ENCODE peak calls at places on chromosomes 13 and 19, in ten cellular contexts. J is tibial nerve, T is testis, G is body of pancreas, F is H54, V is adrenal gland, Y is IMR-90, K is A549, X is Peyer's patch, H is lower leg skin. M is an unnamed sample.

GRCh38 chr13:38872693-38873092 is 117.9 kb downstream of the STOML3 start:
- DNase-seq in G (peak; percentile 32), T (peak; percentile 43), V (no peak), F (peak; percentile 2), J (no peak), X (no peak), K (peak; percentile 9), Y (peak; percentile 5), H (no peak), M (peak; percentile 57)

GRCh38 chr19:13833330-13834265 is 38.4 kb downstream of the ZSWIM4 start:
- DNase-seq in T (peak; percentile 95), V (peak; percentile 97), Y (peak; percentile 86), X (peak; percentile 94), J (peak; percentile 93), G (peak; percentile 95), F (peak; percentile 82), K (peak; percentile 62), H (peak; percentile 99), M (peak; percentile 95)

GRCh38 chr13:66402546-66402945 is 827.6 kb downstream of the PCDH9 start:
- DNase-seq in H (no peak), Y (no peak), J (no peak), T (no peak), F (no peak), G (no peak), K (no peak), V (no peak), X (no peak), M (no peak)

GRCh38 chr13:36231236-36231635 is 16.9 kb upstream of the SOHLH2 start:
- DNase-seq in G (no peak), V (no peak), T (no peak), Y (no peak), X (no peak), F (no peak), H (no peak), K (no peak), J (no peak), M (no peak)

GRCh38 chr13:28704282-28704681 is 14.5 kb downstream of the SLC46A3 start:
- DNase-seq in Y (no peak), H (no peak), F (no peak), G (no peak), V (no peak), J (no peak), K (no peak), X (no peak), T (no peak), M (no peak)

GRCh38 chr19:18762125-18763023 is 28.7 kb downstream of the COMP start:
- DNase-seq in Y (no peak), G (peak; percentile 98), J (peak; percentile 51), H (peak; percentile 91), X (no peak), V (peak; percentile 86), F (no peak), T (peak; percentile 74), K (no peak), M (no peak)

GRCh38 chr19:7440188-7440975 is 48.5 kb downstream of the PEX11G start:
- DNase-seq in Y (no peak), F (no peak), H (no peak), V (no peak), K (no peak), T (no peak), J (no peak), G (no peak), X (no peak), M (no peak)

GRCh38 chr13:77779461-77780272 is 82.2 kb downstream of the SLAIN1 start:
- DNase-seq in J (no peak), T (peak; percentile 67), X (no peak), H (no peak), K (peak; percentile 1), F (no peak), G (peak; percentile 69), V (peak; percentile 53), Y (peak; percentile 74), M (peak; percentile 72)

GRCh38 chr19:50548191-50549058 is 19.8 kb downstream of the LRRC4B start:
- DNase-seq in G (no peak), J (no peak), H (no peak), T (no peak), X (no peak), K (no peak), V (no peak), Y (no peak), F (no peak), M (no peak)

GRCh38 chr13:81275666-81276258 is 934.8 kb upstream of the SPRY2 start:
- DNase-seq in V (no peak), G (no peak), T (no peak), F (no peak), X (no peak), J (no peak), K (no peak), H (no peak), Y (no peak), M (no peak)

GRCh38 chr13:109687559-109688448 is 98.6 kb downstream of the IRS2 start:
- DNase-seq in H (no peak), X (no peak), K (no peak), T (no peak), F (no peak), J (no peak), Y (no peak), V (no peak), G (no peak), M (no peak)

GRCh38 chr13:112773601-112774447 is 84.0 kb downstream of the ATP11A start:
- DNase-seq in H (peak; percentile 68), Y (no peak), K (no peak), J (no peak), V (no peak), F (no peak), G (no peak), T (no peak), X (no peak), M (no peak)

DNA sequence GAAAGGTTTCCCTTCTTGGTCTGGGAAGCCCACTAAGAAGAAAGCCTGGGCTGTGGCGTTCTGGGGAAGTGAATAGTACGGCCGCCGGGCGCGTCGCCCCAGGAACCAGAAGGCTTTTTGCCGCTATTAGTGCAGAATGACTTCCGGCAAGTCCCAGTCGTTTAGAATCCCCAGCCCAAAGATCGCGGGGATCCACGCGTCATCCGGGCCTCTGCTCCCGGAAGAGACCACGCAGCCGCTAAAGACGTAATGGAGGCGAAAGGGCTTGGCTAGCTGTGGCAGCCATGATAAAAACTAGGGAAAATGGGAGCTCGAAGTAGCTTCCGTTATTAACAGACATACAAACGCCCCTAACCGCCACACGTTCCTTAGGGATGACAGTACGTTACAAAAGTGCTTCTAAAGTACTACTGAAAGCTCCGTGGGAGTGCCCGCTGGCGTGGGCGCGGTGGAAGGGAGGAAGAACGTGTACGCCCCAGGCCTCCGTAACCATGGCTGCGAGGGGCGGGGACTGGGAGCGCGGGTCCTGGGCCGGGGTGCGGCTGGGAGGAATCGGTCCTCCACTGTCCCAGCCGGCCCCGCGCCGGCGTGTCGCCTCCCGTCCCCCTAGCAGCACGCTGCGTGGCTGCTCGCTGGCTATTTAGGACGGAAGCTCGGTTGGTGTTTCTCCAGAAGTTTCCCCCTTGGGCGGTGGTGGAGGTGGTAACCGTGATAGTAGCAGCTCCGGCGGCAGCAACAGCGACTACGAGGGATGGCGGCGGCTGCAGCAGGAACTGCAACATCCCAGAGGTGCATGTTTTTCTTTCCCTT is at the start of gene SUGT1:
- DNase-seq in V (peak; percentile 97), J (peak; percentile 93), T (peak; percentile 98), F (peak; percentile 60), G (peak; percentile 98), Y (peak; percentile 97), K (peak; percentile 60), X (peak; percentile 97), H (peak; percentile 99), M (peak; percentile 97)
- TF ChIP-seq POLR2A in V (peak; percentile 92), J (peak; percentile 47), T (no peak), F (peak; percentile 88), G (peak; percentile 84), Y (peak; percentile 91), K (peak; percentile 75), X (peak; percentile 63), H (no peak), M (peak; percentile 93)

GRCh38 chr19:33231511-33231910 is 5.9 kb upstream of the SLC7A10 start:
- DNase-seq in G (no peak), H (no peak), V (no peak), J (no peak), K (no peak), F (no peak), T (no peak), Y (peak; percentile 37), X (no peak), M (no peak)
- TF ChIP-seq POLR2A in G (no peak), H (no peak), V (no peak), J (no peak), K (no peak), F (no peak), T (no peak), Y (no peak), X (no peak), M (no peak)

DNA sequence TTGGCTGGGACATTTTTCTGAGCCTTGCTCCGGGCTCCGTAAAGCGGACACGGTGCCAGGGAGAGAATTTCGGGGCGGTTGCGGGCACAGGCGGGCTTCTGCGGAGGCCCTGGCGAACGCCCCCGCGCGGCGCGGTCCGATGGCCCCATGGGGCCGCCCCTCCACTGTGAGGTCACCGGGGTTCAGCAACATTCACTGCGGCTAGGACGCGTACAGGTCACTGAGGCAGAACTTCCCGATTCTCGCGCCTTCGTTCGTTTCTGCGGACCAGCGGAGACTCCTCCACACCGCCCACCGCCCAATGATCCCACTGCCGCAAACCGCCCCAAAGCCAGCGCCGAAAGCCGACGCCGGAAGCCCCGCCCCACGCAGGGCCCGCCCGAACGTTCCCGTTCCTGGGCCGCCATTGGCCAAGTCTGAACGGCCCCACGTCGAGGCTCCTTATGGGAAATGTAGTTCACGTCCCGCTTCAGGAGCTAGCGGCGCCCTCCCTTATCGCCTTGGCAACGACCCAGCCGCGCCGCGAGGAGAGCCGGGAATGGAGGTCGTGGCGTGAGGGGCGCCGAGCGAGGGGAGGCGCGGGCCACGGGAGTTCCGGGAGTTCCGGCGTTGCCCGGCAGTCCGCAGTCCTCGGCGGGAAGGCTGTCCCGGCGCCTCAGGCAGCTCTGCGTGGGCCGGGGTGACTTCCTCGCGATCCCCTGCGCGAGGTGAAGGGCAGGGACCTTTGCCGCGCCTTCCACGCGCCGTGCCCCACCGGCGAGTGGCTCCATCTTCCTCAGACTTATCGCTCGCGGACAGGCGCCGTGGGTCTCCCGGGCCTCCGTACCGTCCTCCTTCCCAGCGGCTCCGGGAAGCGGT is at the start of gene ZNF584:
- DNase-seq in G (peak; percentile 96), F (peak; percentile 95), V (peak; percentile 96), Y (peak; percentile 93), T (peak; percentile 98), H (peak; percentile 98), X (peak; percentile 93), K (peak; percentile 95), J (peak; percentile 88), M (peak; percentile 97)
- TF ChIP-seq POLR2A in G (peak; percentile 90), F (peak; percentile 98), V (peak; percentile 89), Y (peak; percentile 89), T (peak; percentile 81), H (no peak), X (peak; percentile 75), K (peak; percentile 93), J (peak; percentile 89), M (peak; percentile 93)

DNA sequence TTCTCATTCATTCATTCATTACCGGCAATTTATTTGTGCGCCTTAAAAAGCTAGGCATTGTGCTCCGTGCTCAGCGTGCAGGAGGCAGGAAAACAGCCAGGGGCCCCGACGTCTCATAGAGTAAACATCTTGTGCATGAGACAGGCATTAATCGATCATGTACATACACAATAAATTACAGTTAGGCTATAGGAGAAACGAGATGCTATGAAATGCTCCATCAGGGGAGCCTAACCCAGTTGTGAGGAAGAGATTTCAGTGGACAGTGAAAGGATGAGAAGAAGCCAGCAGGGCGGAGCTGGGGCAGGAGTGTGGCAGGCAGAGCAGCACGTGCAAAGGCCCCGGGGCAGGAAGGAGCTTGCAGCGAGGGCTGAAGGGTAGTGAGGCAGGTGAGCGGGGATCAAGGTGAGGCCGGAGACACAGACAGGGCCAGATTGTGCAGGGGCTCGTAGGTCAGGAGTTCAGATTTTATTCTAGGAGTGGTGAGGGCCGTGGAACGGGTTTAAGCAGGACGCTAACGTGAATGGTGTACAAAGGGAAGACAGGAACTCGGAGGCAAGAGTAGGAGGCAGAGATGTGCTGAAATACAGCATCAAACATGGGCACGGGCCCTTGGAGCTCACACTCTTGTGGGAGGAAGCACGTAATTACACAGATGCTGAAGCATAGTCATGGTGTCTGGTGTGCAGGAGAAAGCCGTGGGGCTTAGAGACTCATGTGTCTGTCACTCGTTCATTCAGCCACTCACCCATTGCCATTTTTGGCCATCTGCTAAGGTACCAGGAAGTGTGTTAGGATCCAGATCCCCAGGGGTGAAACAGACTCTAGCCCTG is 7.8 kb upstream of the CACNG6 start:
- DNase-seq in H (no peak), Y (no peak), X (no peak), J (no peak), F (no peak), T (no peak), G (no peak), V (no peak), K (no peak), M (no peak)
- TF ChIP-seq POLR2A in H (no peak), Y (no peak), X (no peak), J (no peak), F (no peak), T (no peak), G (no peak), V (no peak), K (peak; percentile 4), M (no peak)